ENCODE peak calls at places on chromosomes 2 and 18, in six cellular contexts. T, V, W, P, Z and M are unnamed samples.

GRCh38 chr2:556494-556893 is 120.7 kb downstream of the TMEM18 start:
- DNase-seq in V (no peak), T (no peak), W (no peak), P (no peak), Z (no peak), M (no peak)

GRCh38 chr18:1930291-1931270 is 640.7 kb downstream of the METTL4 start:
- DNase-seq in P (no peak), W (no peak), Z (no peak), T (no peak), V (no peak), M (no peak)

GRCh38 chr18:9431296-9431695 is 44.0 kb upstream of the RALBP1 start:
- DNase-seq in V (no peak), P (no peak), T (no peak), W (no peak), Z (no peak), M (no peak)

GRCh38 chr18:55503167-55503820 is 84.7 kb downstream of the TCF4 start:
- DNase-seq in W (no peak), V (peak; percentile 45), Z (no peak), P (no peak), T (no peak), M (no peak)

GRCh38 chr2:235500761-235501662 is 7.2 kb downstream of the AGAP1 start:
- DNase-seq in W (no peak), Z (peak; percentile 83), T (peak; percentile 81), P (no peak), V (peak; percentile 71), M (no peak)

GRCh38 chr2:45874324-45874723 is 222.8 kb downstream of the PRKCE start:
- DNase-seq in T (no peak), V (no peak), W (no peak), P (no peak), Z (no peak), M (no peak)

GRCh38 chr2:141598982-141599381 is 531.8 kb downstream of the LRP1B start:
- DNase-seq in Z (no peak), V (no peak), W (no peak), T (no peak), P (no peak), M (no peak)

GRCh38 chr2:232980683-232981082 is 32.4 kb downstream of the NGEF start:
- DNase-seq in Z (no peak), W (no peak), P (no peak), V (peak; percentile 19), T (peak; percentile 38), M (no peak)

GRCh38 chr2:166329465-166329864 is 46.3 kb downstream of the SCN9A start:
- DNase-seq in V (no peak), T (no peak), Z (no peak), P (no peak), W (no peak), M (no peak)

GRCh38 chr2:45664635-45665269 is 13.3 kb downstream of the PRKCE start:
- DNase-seq in T (no peak), P (no peak), Z (no peak), V (peak; percentile 29), W (no peak), M (no peak)

GRCh38 chr2:62089658-62090057 is 106.3 kb upstream of the B3GNT2 start:
- DNase-seq in V (no peak), T (no peak), W (no peak), P (no peak), Z (no peak), M (no peak)

DNA sequence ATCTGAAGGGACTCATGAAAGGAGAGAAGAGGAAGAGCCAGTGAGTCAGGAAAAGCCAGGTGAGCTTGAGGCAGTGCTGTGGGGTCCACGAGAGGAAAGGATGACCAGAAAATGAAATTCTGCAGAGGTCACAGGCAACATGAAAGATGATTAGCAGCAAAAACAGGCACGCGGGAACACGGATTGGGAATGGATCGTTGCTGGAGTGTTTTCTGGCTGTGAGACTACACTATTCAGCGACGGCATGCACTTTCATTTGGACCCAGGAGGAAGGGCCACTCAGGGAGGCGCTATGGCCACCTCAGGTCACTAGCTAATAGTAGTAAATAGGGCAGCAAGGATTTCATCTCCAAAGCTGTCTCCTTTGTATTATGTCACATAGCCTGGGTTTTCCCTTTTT is 44.8 kb downstream of the ZNF532 start:
- DNase-seq in P (no peak), T (no peak), Z (no peak), W (no peak), V (no peak), M (no peak)
- H2AK5ac ChIP-seq in P (no peak overlapping the region), T (no peak overlapping the region), Z (no peak overlapping the region), W (no peak overlapping the region), V (no peak overlapping the region), M (peak overlapping the region; percentile 14)

GRCh38 chr2:172285760-172286159 is 141.6 kb upstream of the ITGA6 start:
- DNase-seq in W (no peak), P (no peak), V (no peak), T (no peak), Z (no peak), M (no peak)
- H2AK5ac ChIP-seq in W (no peak overlapping the region), P (no peak overlapping the region), V (peak overlapping the region; percentile 60), T (no peak overlapping the region), Z (peak overlapping the region; percentile 64), M (no peak overlapping the region)

GRCh38 chr18:63969965-63970802 is at the start of gene SERPINB8:
- DNase-seq in Z (peak; percentile 97), V (peak; percentile 94), T (peak; percentile 97), W (peak; percentile 96), P (peak; percentile 78), M (peak; percentile 85)
- H2AK5ac ChIP-seq in Z (peak within 1 kb of the TSS; percentile 9), V (peak within 1 kb of the TSS; percentile 82), T (no peak within 1 kb of the TSS), W (no peak within 1 kb of the TSS), P (peak within 1 kb of the TSS; percentile 61), M (no peak within 1 kb of the TSS)

GRCh38 chr2:119276864-119277263 is 53.2 kb downstream of the STEAP3 start:
- DNase-seq in Z (no peak), W (no peak), V (no peak), T (no peak), P (no peak), M (no peak)
- H2AK5ac ChIP-seq in Z (no peak overlapping the region), W (no peak overlapping the region), V (no peak overlapping the region), T (no peak overlapping the region), P (no peak overlapping the region), M (no peak overlapping the region)

DNA sequence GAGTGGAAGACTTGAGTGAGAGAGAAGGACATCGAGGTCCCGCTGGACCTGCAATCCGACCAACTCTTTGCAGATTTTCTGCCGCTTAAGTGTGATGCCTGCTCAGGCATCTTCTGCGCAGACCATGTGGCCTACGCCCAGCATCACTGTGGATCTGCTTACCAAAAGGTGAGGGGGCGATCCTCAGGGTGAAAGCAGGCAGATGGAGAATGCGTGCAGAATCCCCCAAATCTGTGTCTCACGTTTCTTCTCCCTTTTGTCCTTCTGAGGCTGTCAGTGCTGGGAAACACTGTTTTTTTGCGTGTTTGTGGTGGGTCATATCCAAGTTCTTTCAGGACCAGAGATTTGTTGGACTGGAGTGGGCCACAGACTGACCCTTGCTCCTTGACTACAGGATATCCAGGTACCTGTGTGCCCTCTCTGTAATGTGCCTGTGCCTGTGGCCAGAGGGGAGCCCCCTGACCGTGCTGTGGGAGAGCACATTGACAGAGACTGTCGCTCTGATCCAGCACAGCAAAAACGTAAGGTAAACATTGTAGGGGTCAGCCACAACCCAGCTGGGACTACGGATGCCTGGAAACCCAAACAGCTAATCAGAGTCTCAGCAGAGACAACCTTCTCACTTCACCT is 787 bp downstream of the ZFAND2B start:
- DNase-seq in V (no peak), Z (peak; percentile 43), W (no peak), P (no peak), T (peak; percentile 20), M (no peak)
- H2AK5ac ChIP-seq in V (peak overlapping the region; percentile 84), Z (peak overlapping the region; percentile 31), W (no peak overlapping the region), P (no peak overlapping the region), T (no peak overlapping the region), M (no peak overlapping the region)

GRCh38 chr2:38823386-38823785 is 45.4 kb downstream of the GEMIN6 start:
- DNase-seq in P (no peak), V (no peak), T (no peak), Z (no peak), W (no peak), M (no peak)
- H2AK5ac ChIP-seq in P (no peak overlapping the region), V (no peak overlapping the region), T (no peak overlapping the region), Z (no peak overlapping the region), W (no peak overlapping the region), M (no peak overlapping the region)

GRCh38 chr2:126857502-126857901 is 41.2 kb upstream of the TEX51 start:
- DNase-seq in T (no peak), W (no peak), P (no peak), V (no peak), Z (no peak), M (no peak)

GRCh38 chr2:126858436-126858835 is 40.3 kb upstream of the TEX51 start:
- DNase-seq in P (no peak), Z (no peak), T (no peak), W (no peak), V (no peak), M (no peak)

GRCh38 chr2:126858991-126859390 is 39.7 kb upstream of the TEX51 start:
- DNase-seq in W (no peak), P (no peak), V (no peak), Z (no peak), T (no peak), M (no peak)

GRCh38 chr2:126856403-126856802 is 42.3 kb upstream of the TEX51 start:
- DNase-seq in V (no peak), P (no peak), T (no peak), Z (no peak), W (no peak), M (no peak)

DNA sequence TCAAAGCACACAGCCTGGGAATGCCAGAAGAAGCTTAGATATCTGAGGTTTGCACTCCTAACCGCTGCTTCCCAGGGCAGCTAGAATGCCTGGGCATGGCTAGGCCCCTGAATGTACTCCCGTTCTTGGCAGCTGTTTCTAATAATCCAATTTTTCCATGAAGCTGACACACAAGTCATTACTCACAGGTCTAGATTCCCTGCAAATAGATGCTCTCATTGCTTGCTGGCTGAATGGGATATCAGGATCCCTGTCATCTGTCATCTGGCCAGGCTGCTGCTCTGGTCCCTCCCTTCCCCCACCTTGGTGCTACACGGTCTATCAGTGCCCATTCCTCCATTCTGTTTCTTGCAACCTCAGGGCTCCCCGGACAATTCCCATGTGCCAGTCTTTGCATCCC is 40.7 kb upstream of the TEX51 start:
- DNase-seq in V (no peak), P (no peak), W (no peak), T (no peak), Z (no peak), M (no peak)
- H2AK5ac ChIP-seq in V (no peak overlapping the region), P (no peak overlapping the region), W (no peak overlapping the region), T (no peak overlapping the region), Z (no peak overlapping the region), M (no peak overlapping the region)